ENCODE peak calls at places on chromosome 10, in four cellular contexts. A, I, X and G are unnamed samples.
A peak's percentile ranks its signal among the peaks of the same experiment; 100 is the strongest.

GRCh38 chr10:131018886-131019500 is 292.5 kb downstream of the TCERG1L start:
- DNase-seq in A (no peak), I (no peak), X (no peak), G (no peak)

GRCh38 chr10:117360994-117361667 is 14.1 kb downstream of the PDZD8 start:
- DNase-seq in A (no peak), I (peak; percentile 32), X (no peak), G (no peak)

GRCh38 chr10:36048236-36048635 is 406.1 kb upstream of the FZD8 start:
- DNase-seq in A (no peak), I (no peak), X (no peak), G (no peak)

GRCh38 chr10:6068422-6068821 is 6.3 kb upstream of the IL2RA start:
- DNase-seq in A (no peak), I (no peak), X (peak; percentile 53), G (no peak)

GRCh38 chr10:30581779-30582380 is 47.7 kb downstream of the LYZL2 start:
- DNase-seq in A (peak; percentile 29), I (peak; percentile 67), X (peak; percentile 59), G (peak; percentile 68)

GRCh38 chr10:70227548-70228320 is 5.5 kb downstream of the PPA1 start:
- DNase-seq in A (peak; percentile 13), I (peak; percentile 16), X (no peak), G (peak; percentile 23)

GRCh38 chr10:33332183-33333031 is 2.1 kb downstream of the NRP1 start:
- DNase-seq in A (no peak), I (peak; percentile 65), X (no peak), G (no peak)

GRCh38 chr10:24843256-24843655 is 109.2 kb downstream of the PRTFDC1 start:
- DNase-seq in A (no peak), I (no peak), X (no peak), G (no peak)

GRCh38 chr10:44680764-44681163 is 230.4 kb upstream of the TMEM72 start:
- DNase-seq in A (no peak), I (no peak), X (no peak), G (no peak)

GRCh38 chr10:50635286-50635685 is 11.5 kb upstream of the SGMS1 start:
- DNase-seq in A (no peak), I (peak; percentile 67), X (no peak), G (no peak)

GRCh38 chr10:6056411-6057135 is 5.6 kb downstream of the IL2RA start:
- DNase-seq in A (no peak), I (no peak), X (no peak), G (no peak)

GRCh38 chr10:16950686-16951681 is 133.8 kb upstream of the RSU1 start:
- DNase-seq in A (peak; percentile 27), I (peak; percentile 33), X (no peak), G (peak; percentile 17)

GRCh38 chr10:102645388-102645740 is 1.1 kb downstream of the TRIM8 start:
- DNase-seq in A (no peak), I (no peak), X (peak; percentile 76), G (peak; percentile 48)

GRCh38 chr10:28991326-28991725 is 297.5 kb upstream of the LYZL1 start:
- DNase-seq in A (peak; percentile 42), I (peak; percentile 66), X (no peak), G (peak; percentile 39)

GRCh38 chr10:21926358-21926890 is 77.1 kb downstream of the DNAJC1 start:
- DNase-seq in A (no peak), I (peak; percentile 47), X (no peak), G (no peak)

GRCh38 chr10:29957887-29958330 is 101.5 kb downstream of the JCAD start:
- DNase-seq in A (peak; percentile 97), I (peak; percentile 85), X (peak; percentile 61), G (peak; percentile 68)

GRCh38 chr10:52213511-52213831 is 100.6 kb upstream of the DKK1 start:
- DNase-seq in A (no peak), I (peak; percentile 10), X (no peak), G (no peak)

GRCh38 chr10:51215956-51216834 is 141.9 kb downstream of the PRKG1 start:
- DNase-seq in A (no peak), I (no peak), X (no peak), G (no peak)

GRCh38 chr10:86962136-86962980 is 4.0 kb downstream of the SNCG start:
- DNase-seq in A (no peak), I (no peak), X (no peak), G (no peak)

GRCh38 chr10:130351466-130352290 is 215.5 kb downstream of the GLRX3 start:
- DNase-seq in A (no peak), I (no peak), X (no peak), G (no peak)

GRCh38 chr10:131996508-131997365 is 15.0 kb upstream of the BNIP3 start:
- DNase-seq in A (no peak), I (no peak), X (no peak), G (no peak)

GRCh38 chr10:100985336-100985735 is 2.0 kb downstream of the MRPL43 start:
- DNase-seq in A (no peak), I (no peak), X (no peak), G (no peak)

GRCh38 chr10:82558208-82558607 is 683.2 kb downstream of the NRG3 start:
- DNase-seq in A (no peak), I (peak; percentile 8), X (no peak), G (no peak)

GRCh38 chr10:26090032-26090431 is 126.5 kb upstream of the GAD2 start:
- DNase-seq in A (no peak), I (no peak), X (no peak), G (no peak)

GRCh38 chr10:12561307-12561706 is 212.0 kb downstream of the CAMK1D start:
- DNase-seq in A (no peak), I (no peak), X (no peak), G (no peak)

GRCh38 chr10:6737080-6737641 is 157.1 kb upstream of the PRKCQ start:
- DNase-seq in A (peak; percentile 84), I (peak; percentile 89), X (no peak), G (peak; percentile 83)

GRCh38 chr10:27742926-27743735 is 2.5 kb downstream of the MKX start:
- DNase-seq in A (no peak), I (no peak), X (no peak), G (peak; percentile 36)

DNA sequence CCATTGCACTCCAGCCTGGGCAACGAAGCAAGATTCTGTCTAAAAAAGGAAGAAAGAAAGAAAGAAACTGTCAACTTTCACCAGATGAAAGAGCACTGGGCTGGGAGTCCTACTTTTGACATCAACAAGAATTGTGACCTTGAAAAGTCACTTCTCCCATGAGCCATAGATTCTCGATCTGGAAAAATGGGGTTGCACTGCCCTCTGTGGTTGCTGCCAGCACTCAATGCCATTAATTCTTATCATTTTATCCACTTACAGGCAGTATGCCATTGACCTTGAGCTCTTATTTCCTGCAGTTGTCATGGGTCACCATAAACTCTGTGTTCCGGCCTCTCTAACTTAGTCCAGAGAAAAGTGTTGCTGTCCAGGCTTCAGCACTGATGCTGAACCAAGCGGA is 137.2 kb downstream of the NOC3L start:
- DNase-seq in A (no peak), I (peak; percentile 30), X (no peak), G (no peak)
- TF ChIP-seq CTCF in A (peak; percentile 15), I (peak; percentile 29), X (no peak), G (no peak)

GRCh38 chr10:3735175-3735574 is 49.8 kb downstream of the KLF6 start:
- DNase-seq in A (no peak), I (no peak), X (no peak), G (no peak)
- TF ChIP-seq CTCF in A (no peak), I (no peak), X (peak; percentile 31), G (no peak)

GRCh38 chr10:104080762-104081161 is 4.9 kb downstream of the COL17A1 start:
- DNase-seq in A (no peak), I (peak; percentile 65), X (peak; percentile 59), G (no peak)
- TF ChIP-seq CTCF in A (peak; percentile 43), I (peak; percentile 45), X (peak; percentile 40), G (no peak)

DNA sequence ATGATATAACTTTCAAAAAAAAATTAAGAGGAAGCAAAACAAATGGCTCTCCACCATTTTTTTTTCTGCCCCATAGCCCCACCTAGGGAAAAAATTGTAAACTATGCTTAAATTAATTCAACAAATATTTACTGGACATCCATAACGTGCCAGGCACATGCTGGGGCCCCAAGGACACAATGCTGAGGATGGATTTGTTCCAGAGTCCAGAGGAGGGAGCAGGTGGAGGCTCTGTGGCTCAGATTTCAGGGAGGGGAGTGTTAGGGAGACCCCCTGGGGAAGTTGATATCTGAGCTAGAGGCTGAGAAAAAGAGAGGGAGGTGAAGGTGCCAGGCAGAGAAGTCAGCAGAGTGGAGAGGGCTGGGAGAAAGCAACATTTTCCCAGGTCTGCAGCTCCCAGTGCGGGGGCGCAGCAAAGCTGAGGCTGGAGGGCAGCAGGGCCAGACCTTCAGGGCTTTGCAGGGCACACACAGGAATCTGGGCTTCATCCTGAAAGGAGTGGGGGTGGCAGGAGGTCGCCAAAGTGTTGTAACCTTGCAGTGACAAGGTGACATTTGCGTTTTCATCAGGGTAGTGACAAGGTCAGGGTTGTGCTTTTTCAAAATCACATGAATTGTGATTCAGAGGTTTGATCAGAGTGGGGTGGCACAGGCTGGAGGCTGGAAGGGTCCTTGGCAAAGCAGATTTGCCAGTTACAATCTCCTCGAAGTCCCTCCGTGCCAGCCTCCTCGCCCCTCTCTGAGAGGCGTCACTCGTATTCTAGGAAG is 261.6 kb downstream of the WDR11 start:
- DNase-seq in A (no peak), I (peak; percentile 34), X (no peak), G (peak; percentile 1)
- TF ChIP-seq CTCF in A (no peak), I (no peak), X (no peak), G (no peak)